ENCODE peak calls at places on chromosomes 7 and 10, in seven cellular contexts. O is endothelial cell; I is PC-9; S is progenitor cell of endocrine pancreas; Y is GM10248; Z is RWPE1; U is activated CD8-positive, alpha-beta T cell treated with anti-CD3 and anti-CD28 coated beads for 36 hours. A is an unnamed sample.

GRCh38 chr10:7406712-7407333 is 4.0 kb downstream of the SFMBT2 start:
- DNase-seq in O (peak), I (no peak), S (no peak), Y (no peak), Z (no peak), U (no peak), A (no peak)

GRCh38 chr7:4747013-4747412 is 28.4 kb upstream of the AP5Z1 start:
- DNase-seq in O (no peak), I (no peak), S (no peak), Y (no peak), Z (no peak), U (no peak), A (no peak)

GRCh38 chr7:116209561-116210070 is 723 bp upstream of the TES start:
- DNase-seq in O (no peak), I (no peak), S (no peak), Y (no peak), Z (no peak), U (peak), A (no peak)

GRCh38 chr10:62019013-62019684 is 117.7 kb downstream of the ARID5B start:
- DNase-seq in O (no peak), I (no peak), S (no peak), Y (no peak), Z (peak), U (no peak), A (no peak)

GRCh38 chr7:33108931-33109757 is at the start of gene RP9:
- DNase-seq in O (peak), I (no peak), S (peak), Y (peak), Z (peak), U (peak), A (peak)

GRCh38 chr10:29896053-29896452 is 163.3 kb downstream of the JCAD start:
- DNase-seq in O (no peak), I (no peak), S (no peak), Y (no peak), Z (no peak), U (no peak), A (no peak)

GRCh38 chr10:31083765-31084184 is 52.1 kb upstream of the ZNF438 start:
- DNase-seq in O (peak), I (no peak), S (no peak), Y (peak), Z (peak), U (peak), A (peak)

GRCh38 chr7:137519964-137520363 is 176.4 kb upstream of the PTN start:
- DNase-seq in O (no peak), I (no peak), S (no peak), Y (no peak), Z (no peak), U (no peak), A (no peak)

GRCh38 chr10:5512881-5513698 is 11.7 kb upstream of the CALML3 start:
- DNase-seq in O (no peak), I (no peak), S (no peak), Y (no peak), Z (no peak), U (peak), A (no peak)

DNA sequence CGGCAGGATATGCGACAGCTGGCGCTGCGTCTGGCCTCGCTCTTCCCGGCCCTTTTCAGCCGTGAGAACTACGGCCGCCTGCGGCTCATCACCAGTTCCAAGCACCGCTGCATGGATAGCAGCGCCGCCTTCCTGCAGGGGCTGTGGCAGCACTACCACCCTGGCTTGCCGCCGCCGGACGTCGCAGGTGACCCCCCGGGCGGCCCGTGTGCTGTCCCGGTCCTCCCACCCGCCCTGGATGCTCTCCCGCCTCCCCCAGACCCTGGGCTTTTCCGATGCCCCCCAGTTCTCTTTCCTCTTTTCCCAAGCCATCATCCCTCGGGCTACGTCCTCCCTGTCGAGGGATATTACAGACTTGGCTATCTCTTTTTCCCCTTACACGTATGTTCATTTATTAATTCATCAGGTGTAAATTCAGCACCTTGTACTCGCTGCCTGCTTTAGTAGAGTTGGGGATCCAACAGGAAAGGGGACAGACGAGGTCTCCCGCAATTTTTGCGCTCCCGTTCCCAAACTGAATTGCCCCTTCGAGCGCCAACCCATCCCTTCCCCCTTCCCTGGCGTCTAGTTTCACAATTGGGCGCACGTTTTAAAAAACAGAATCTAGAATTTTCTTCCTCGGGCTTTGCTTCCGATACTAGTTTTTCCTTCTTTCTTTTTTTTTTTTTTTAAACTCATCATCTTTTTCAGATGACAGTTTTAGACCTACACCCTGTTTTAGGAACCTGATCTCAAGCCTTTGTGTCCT is 847 bp downstream of the MINPP1 start:
- DNase-seq in O (peak), I (peak), S (peak), Y (peak), Z (peak), U (peak), A (peak)
- TF ChIP-seq CTCF in O (peak), I (peak), S (peak), Y (peak), Z (peak), U (peak), A (peak)

DNA sequence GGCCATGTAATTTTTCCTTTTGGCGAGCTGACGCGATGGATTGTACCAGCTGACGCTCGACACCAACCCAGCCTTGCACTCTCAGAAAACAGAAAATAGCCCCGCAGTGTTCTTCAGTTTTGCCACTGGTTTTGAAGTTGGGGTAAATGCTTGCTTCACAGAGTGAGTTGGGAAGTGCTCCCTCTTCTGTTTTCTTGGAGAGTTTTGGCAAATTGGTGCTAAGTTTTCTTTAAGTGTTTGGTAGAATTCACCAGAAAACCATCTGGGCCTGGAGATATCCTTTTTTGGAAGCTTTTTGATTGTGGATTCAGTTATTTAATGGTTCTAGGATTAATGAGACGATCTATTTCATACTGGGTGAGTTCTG is 252.8 kb downstream of the ELFN1 start:
- DNase-seq in O (no peak), I (no peak), S (no peak), Y (no peak), Z (no peak), U (no peak), A (no peak)
- TF ChIP-seq CTCF in O (no peak), I (no peak), S (no peak), Y (no peak), Z (no peak), U (no peak), A (no peak)

DNA sequence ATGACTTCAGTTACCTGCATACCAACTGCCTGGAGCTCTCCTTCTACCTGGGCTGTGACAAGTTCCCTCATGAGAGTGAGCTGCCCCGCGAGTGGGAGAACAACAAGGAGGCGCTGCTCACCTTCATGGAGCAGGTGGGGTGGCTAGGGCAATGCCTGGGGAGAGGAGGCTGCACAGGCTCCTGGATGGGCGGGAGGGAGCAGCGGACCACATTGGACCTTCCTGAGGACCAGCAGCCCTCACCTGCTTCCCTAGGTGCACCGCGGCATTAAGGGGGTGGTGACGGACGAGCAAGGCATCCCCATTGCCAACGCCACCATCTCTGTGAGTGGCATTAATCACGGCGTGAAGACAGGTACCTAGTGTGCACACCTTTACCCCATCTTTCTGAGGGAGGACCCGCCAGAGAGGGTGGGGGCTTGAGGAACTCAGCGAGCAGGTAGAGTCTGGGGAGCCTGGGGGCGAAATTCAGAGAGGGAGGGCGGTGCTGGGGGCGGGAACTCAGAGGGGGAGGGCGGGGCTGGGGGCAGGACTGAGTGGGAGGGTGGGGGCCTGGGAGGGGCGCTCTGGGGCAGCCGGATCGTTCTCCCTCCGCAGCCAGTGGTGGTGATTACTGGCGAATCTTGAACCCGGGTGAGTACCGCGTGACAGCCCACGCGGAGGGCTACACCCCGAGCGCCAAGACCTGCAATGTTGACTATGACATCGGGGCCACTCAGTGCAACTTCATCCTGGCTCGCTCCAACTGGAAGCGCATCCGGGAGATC is 9.0 kb downstream of the AEBP1 start:
- DNase-seq in O (no peak), I (no peak), S (no peak), Y (no peak), Z (no peak), U (no peak), A (no peak)
- TF ChIP-seq CTCF in O (no peak), I (no peak), S (no peak), Y (no peak), Z (no peak), U (no peak), A (no peak)

DNA sequence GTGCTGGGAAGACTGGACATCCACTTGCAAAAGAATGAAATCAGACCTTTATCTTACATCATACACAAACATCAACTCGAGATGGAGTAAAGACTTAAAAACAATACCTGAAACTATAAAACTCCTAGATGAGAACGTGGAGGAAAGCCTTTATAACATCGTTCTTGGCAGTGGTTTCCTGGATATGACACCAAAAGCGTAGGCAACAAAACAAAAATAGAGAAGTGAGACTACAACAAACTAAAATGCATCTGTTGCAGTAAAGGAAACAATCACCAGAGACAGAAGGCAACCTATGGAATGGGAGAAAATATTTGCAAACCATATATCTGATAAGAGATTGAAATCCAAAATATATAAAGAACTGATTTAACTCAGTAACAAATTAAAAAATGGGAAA is 33.3 kb downstream of the CC2D2B start:
- DNase-seq in O (no peak), I (no peak), S (no peak), Y (no peak), Z (no peak), U (no peak), A (no peak)
- TF ChIP-seq CTCF in O (no peak), I (no peak), S (no peak), Y (no peak), Z (no peak), U (no peak), A (no peak)

GRCh38 chr7:140649566-140650205 is 9.1 kb upstream of the DENND2A start:
- DNase-seq in O (no peak), I (peak), S (no peak), Y (no peak), Z (peak), U (no peak), A (no peak)
- TF ChIP-seq CTCF in O (no peak), I (no peak), S (no peak), Y (no peak), Z (no peak), U (no peak), A (no peak)

GRCh38 chr7:79141252-79141651 is 312.2 kb downstream of the MAGI2 start:
- DNase-seq in O (no peak), I (no peak), S (no peak), Y (no peak), Z (no peak), U (no peak), A (no peak)

GRCh38 chr7:79137942-79138341 is 315.5 kb downstream of the MAGI2 start:
- DNase-seq in O (no peak), I (no peak), S (no peak), Y (no peak), Z (no peak), U (no peak), A (no peak)

GRCh38 chr7:79142706-79143105 is 310.8 kb downstream of the MAGI2 start:
- DNase-seq in O (no peak), I (no peak), S (no peak), Y (no peak), Z (no peak), U (no peak), A (no peak)
- TF ChIP-seq CTCF in O (no peak), I (no peak), S (no peak), Y (no peak), Z (no peak), U (no peak), A (no peak)

DNA sequence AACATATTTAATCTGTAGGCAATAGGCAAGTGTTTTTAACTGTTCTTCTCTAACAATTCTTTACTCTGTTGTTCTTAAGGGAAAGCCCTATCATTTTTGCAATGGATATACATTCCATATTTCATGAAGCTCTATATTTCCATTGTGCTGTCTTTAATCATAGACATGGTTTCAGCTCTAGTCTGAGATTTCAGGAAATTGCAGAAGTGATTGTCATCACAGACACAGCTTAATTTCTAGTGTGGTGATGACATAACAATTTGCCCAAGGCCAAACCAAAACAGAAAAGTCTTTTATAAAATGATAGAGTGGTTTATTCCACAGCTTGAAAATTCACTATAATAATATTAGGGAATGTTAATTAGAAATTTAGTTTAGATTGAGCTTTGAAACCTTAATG is 494.1 kb upstream of the SEMA3A start:
- DNase-seq in O (no peak), I (no peak), S (no peak), Y (no peak), Z (no peak), U (no peak), A (no peak)
- TF ChIP-seq CTCF in O (no peak), I (no peak), S (no peak), Y (no peak), Z (no peak), U (no peak), A (no peak)

GRCh38 chr10:22852712-22853353 is 75.0 kb upstream of the ARMC3 start:
- DNase-seq in O (no peak), I (no peak), S (no peak), Y (no peak), Z (no peak), U (no peak), A (no peak)

GRCh38 chr10:22851865-22852239 is 76.0 kb upstream of the ARMC3 start:
- DNase-seq in O (no peak), I (no peak), S (no peak), Y (no peak), Z (peak), U (no peak), A (no peak)

GRCh38 chr10:22856444-22857074 is 71.3 kb upstream of the ARMC3 start:
- DNase-seq in O (no peak), I (no peak), S (no peak), Y (no peak), Z (no peak), U (no peak), A (no peak)

GRCh38 chr10:22853906-22854447 is 73.9 kb upstream of the ARMC3 start:
- DNase-seq in O (no peak), I (no peak), S (no peak), Y (no peak), Z (no peak), U (no peak), A (no peak)

GRCh38 chr10:22854935-22855421 is 72.9 kb upstream of the ARMC3 start:
- DNase-seq in O (no peak), I (no peak), S (no peak), Y (no peak), Z (no peak), U (no peak), A (no peak)
- TF ChIP-seq CTCF in O (no peak), I (no peak), S (no peak), Y (no peak), Z (no peak), U (no peak), A (no peak)

GRCh38 chr7:99525713-99526440 is 21.4 kb downstream of the ZKSCAN5 start:
- DNase-seq in O (peak), I (no peak), S (no peak), Y (no peak), Z (no peak), U (peak), A (no peak)
- TF ChIP-seq CTCF in O (no peak), I (peak), S (peak), Y (no peak), Z (no peak), U (peak), A (peak)